ENCODE peak calls at places on chromosomes 1 and 21, in eight cellular contexts. C is stimulated activated CD8-positive, alpha-beta memory T cell treated with anti-CD3 and anti-CD28 coated beads, Interleukin-2, amount 100 ng/mL, for 48 hours; R is germinal center; T is activated T-helper 1 cell treated with Interleukin-2 at 50 U/mL for 16 hours; A is NCI-H1092 treated with DMSO at 0.1 percent for 48 hours; N is fibroblast of villous mesenchyme; K is effector memory CD4-positive, alpha-beta T cell; V is endothelial cell. U is an unnamed sample.

GRCh38 chr1:212430955-212431394 is 1.7 kb upstream of the NENF start:
- DNase-seq in C (no peak), R (no peak), T (no peak), A (no peak), N (peak), K (no peak), V (no peak), U (no peak)

GRCh38 chr1:109500886-109501285 is 7.0 kb downstream of the CYB561D1 start:
- DNase-seq in C (no peak), R (no peak), T (no peak), A (no peak), N (peak), K (no peak), V (no peak), U (no peak)

GRCh38 chr21:41966341-41966833 is 12.6 kb upstream of the C2CD2 start:
- DNase-seq in C (no peak), R (no peak), T (no peak), A (no peak), N (no peak), K (no peak), V (no peak), U (no peak)

GRCh38 chr1:152768847-152769533 is 6.0 kb upstream of the LCE1F start:
- DNase-seq in C (no peak), R (no peak), T (no peak), A (no peak), N (no peak), K (no peak), V (no peak), U (no peak)

GRCh38 chr1:201748331-201748730 is 80.6 kb upstream of the IPO9 start:
- DNase-seq in C (no peak), R (no peak), T (no peak), A (no peak), N (peak), K (no peak), V (no peak), U (no peak)

GRCh38 chr1:197733324-197733723 is 42.0 kb downstream of the DENND1B start:
- DNase-seq in C (no peak), R (no peak), T (no peak), A (no peak), N (no peak), K (no peak), V (no peak), U (no peak)

GRCh38 chr1:236451796-236452373 is 57.8 kb downstream of the EDARADD start:
- DNase-seq in C (no peak), R (peak), T (peak), A (no peak), N (peak), K (peak), V (peak), U (peak)

GRCh38 chr21:33896691-33897090 is 18.9 kb downstream of the ATP5PO start:
- DNase-seq in C (no peak), R (no peak), T (no peak), A (no peak), N (no peak), K (no peak), V (no peak), U (no peak)

GRCh38 chr1:95309031-95309459 is 75.0 kb downstream of the RWDD3 start:
- DNase-seq in C (no peak), R (no peak), T (no peak), A (peak), N (peak), K (no peak), V (peak), U (no peak)